ENCODE peak calls at places on chromosomes 1 and 21, in nine cellular contexts. W, Q, Y, Z, M, D, R, G and T are unnamed samples.

GRCh38 chr1:169933999-169934725 is 40.5 kb upstream of the SCYL3 start:
- DNase-seq in R (no peak), G (no peak), D (no peak), Q (no peak), M (no peak), W (no peak), Y (peak; percentile 43), Z (no peak), T (no peak)

GRCh38 chr21:38219049-38219628 is 37.7 kb upstream of the KCNJ15 start:
- DNase-seq in W (peak; percentile 79), Z (peak; percentile 71), Y (peak; percentile 74), R (peak; percentile 68), D (peak; percentile 87), M (peak; percentile 82), G (peak; percentile 21), Q (peak; percentile 84), T (peak; percentile 93)

GRCh38 chr1:46171351-46171750 is 3.5 kb upstream of the TSPAN1 start:
- DNase-seq in M (no peak), D (no peak), G (no peak), R (no peak), Y (no peak), Q (no peak), Z (no peak), W (no peak), T (no peak)

GRCh38 chr1:85569122-85569521 is 11.4 kb upstream of the CCN1 start:
- DNase-seq in R (no peak), G (no peak), D (no peak), Y (no peak), Q (no peak), Z (no peak), M (no peak), W (peak; percentile 90), T (no peak)

GRCh38 chr1:21175670-21176581 is 771 bp downstream of the EIF4G3 start:
- DNase-seq in W (no peak), Y (peak; percentile 42), Q (peak; percentile 69), Z (peak; percentile 70), G (no peak), M (peak; percentile 64), D (peak; percentile 78), R (no peak), T (no peak)

GRCh38 chr1:67058761-67059160 is 4.8 kb upstream of the SLC35D1 start:
- DNase-seq in W (peak; percentile 47), G (no peak), M (no peak), R (no peak), D (no peak), Y (no peak), Q (no peak), Z (no peak), T (no peak)

GRCh38 chr1:110606784-110607662 is 865 bp upstream of the KCNA2 start:
- DNase-seq in R (no peak), Z (no peak), Y (peak; percentile 11), M (no peak), G (no peak), W (no peak), D (peak; percentile 67), Q (no peak), T (no peak)

GRCh38 chr1:22291494-22291893 is 148.6 kb upstream of the WNT4 start:
- DNase-seq in Y (no peak), G (no peak), R (peak; percentile 9), Q (no peak), M (no peak), W (no peak), D (peak; percentile 4), Z (no peak), T (no peak)

GRCh38 chr1:235809949-235810348 is 56.8 kb downstream of the LYST start:
- DNase-seq in M (no peak), Z (no peak), W (peak; percentile 87), D (no peak), G (no peak), Y (no peak), Q (no peak), R (no peak), T (no peak)

GRCh38 chr1:94783342-94784264 is 36.6 kb upstream of the SLC44A3 start:
- DNase-seq in Q (peak; percentile 92), W (peak; percentile 94), D (peak; percentile 91), Y (peak; percentile 73), Z (no peak), M (peak; percentile 83), R (peak; percentile 86), G (no peak), T (peak; percentile 93)

GRCh38 chr1:240827786-240828185 is 215.8 kb upstream of the GREM2 start:
- DNase-seq in R (no peak), M (no peak), D (no peak), G (no peak), Y (no peak), W (no peak), Q (no peak), Z (no peak), T (no peak)

GRCh38 chr1:228340686-228341449 is 65.8 kb downstream of the TRIM11 start:
- DNase-seq in Q (peak; percentile 53), Z (peak; percentile 50), R (peak; percentile 37), Y (peak; percentile 9), D (peak; percentile 79), W (no peak), M (peak; percentile 42), G (no peak), T (no peak)

GRCh38 chr1:155931332-155932038 is 2.7 kb downstream of the KHDC4 start:
- DNase-seq in W (no peak), G (no peak), Q (no peak), D (no peak), M (peak; percentile 49), Z (no peak), Y (peak; percentile 63), R (no peak), T (no peak)

GRCh38 chr1:108815566-108815965 is 41.3 kb downstream of the AKNAD1 start:
- DNase-seq in G (no peak), D (no peak), Y (no peak), R (no peak), Z (no peak), Q (no peak), M (no peak), W (no peak), T (no peak)

GRCh38 chr1:154456631-154457030 is 45.4 kb upstream of the TDRD10 start:
- DNase-seq in Z (no peak), R (no peak), Q (no peak), D (no peak), G (no peak), Y (no peak), M (no peak), W (no peak), T (no peak)

GRCh38 chr1:154459044-154459443 is 43.0 kb upstream of the TDRD10 start:
- DNase-seq in M (peak; percentile 68), D (no peak), Z (no peak), R (no peak), G (no peak), Y (no peak), W (no peak), Q (no peak), T (no peak)

GRCh38 chr1:154463512-154463990 is 38.5 kb upstream of the TDRD10 start:
- DNase-seq in Q (peak; percentile 60), R (no peak), M (peak; percentile 68), Y (peak; percentile 30), D (no peak), Z (no peak), W (no peak), G (no peak), T (no peak)

GRCh38 chr1:154465621-154466020 is 36.4 kb upstream of the TDRD10 start:
- DNase-seq in Y (no peak), M (no peak), Z (no peak), Q (peak; percentile 54), W (no peak), D (no peak), G (no peak), R (no peak), T (no peak)

DNA sequence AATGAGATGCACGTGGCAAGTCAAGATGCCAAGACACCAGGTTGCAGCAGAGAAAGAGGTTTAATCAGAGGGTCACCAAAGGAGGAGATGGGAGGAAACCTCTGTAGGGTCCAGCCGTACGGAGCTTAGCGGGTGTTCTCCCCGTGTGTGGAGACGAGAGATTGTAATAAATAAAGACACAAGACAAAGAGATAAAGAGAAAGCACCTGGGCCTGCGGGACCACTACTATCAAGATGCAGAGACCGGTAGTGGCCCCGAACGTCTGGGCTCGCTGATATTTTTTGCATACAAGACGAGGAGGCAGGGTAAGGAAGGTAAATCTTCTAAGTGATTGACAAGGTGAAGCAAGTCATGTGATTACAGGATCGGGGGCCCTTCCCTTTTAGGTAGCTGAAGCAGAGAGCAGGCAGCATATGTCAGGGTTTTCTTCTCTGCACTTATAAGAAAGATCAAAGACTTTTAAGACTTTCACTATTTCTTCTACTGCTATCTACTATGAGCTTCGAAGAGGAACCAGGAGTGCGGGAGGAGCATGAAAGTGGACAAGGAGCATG is 41.2 kb upstream of the TDRD10 start:
- DNase-seq in G (no peak), R (no peak), Q (peak; percentile 33), D (no peak), W (no peak), M (no peak), Z (no peak), Y (no peak), T (no peak)
- H3K27me3 ChIP-seq in G (no peaks in the 10 kb centered on the region), R (no peaks in the 10 kb centered on the region), Q (no peaks in the 10 kb centered on the region), D (no peaks in the 10 kb centered on the region), W (no peaks in the 10 kb centered on the region), M (no peaks in the 10 kb centered on the region), Z (no peaks in the 10 kb centered on the region), Y (no peaks in the 10 kb centered on the region), T (no peaks in the 10 kb centered on the region)

GRCh38 chr1:179762241-179762640 is 19.1 kb downstream of the FAM163A start:
- DNase-seq in M (peak; percentile 30), W (no peak), G (no peak), Y (no peak), D (no peak), R (no peak), Q (no peak), Z (no peak), T (no peak)
- TF ChIP-seq POLR2A in M (no peak), W (no peak), G (no peak), Y (no peak), D (no peak), R (no peak), Q (no peak), Z (no peak), T (no peak)

GRCh38 chr1:38043036-38043747 is 3.4 kb downstream of the POU3F1 start:
- DNase-seq in Z (no peak), Y (no peak), G (no peak), D (no peak), Q (no peak), R (no peak), M (no peak), W (no peak), T (no peak)
- H3K27me3 ChIP-seq in Z (peaks cover 10% of the 10 kb centered on the region), Y (peaks cover 84% of the 10 kb centered on the region), G (no peaks in the 10 kb centered on the region), D (peaks cover 64% of the 10 kb centered on the region), Q (peaks cover 55% of the 10 kb centered on the region), R (peaks cover 38% of the 10 kb centered on the region), M (no peaks in the 10 kb centered on the region), W (peaks cover 72% of the 10 kb centered on the region), T (peaks cover 46% of the 10 kb centered on the region)

DNA sequence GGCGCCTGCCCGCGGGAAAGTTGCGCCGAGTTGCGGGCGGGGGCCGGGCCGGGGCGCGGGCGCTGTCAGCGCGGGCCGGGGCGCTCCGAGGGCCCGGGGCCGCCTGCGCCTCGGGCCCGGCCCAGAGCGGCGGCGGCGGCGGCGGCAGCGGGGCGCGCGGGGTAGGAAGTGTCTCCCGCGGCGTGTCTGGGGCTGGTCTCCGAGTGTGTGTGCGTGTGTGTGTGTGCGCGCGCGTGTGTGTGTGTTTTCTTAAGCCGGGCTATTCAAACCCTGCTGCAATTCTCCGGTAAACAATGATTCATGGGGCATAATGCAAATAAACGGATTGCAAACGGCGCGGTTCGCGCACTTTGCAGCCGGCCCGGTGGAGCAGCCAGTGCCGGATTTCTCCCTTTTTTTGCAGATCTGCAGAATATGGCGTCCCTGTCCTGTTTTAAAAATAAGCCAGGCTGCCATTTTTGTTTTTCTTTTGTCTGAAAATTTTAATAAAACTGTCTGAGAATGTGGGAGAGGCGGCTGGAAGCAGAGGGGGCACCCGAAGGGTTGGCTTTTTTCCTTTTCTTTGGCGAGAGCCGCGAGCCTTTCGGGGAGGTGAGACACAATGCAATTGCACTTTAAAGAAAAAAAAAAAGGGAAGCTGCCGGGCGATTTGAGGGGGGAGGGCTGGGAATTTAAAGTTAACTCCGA is 552 bp downstream of the ZNF362 start:
- DNase-seq in D (no peak), M (peak; percentile 72), Y (peak; percentile 76), G (peak; percentile 22), Z (peak; percentile 87), Q (no peak), W (peak; percentile 83), R (peak; percentile 69), T (no peak)
- TF ChIP-seq POLR2A in D (no peak), M (no peak), Y (peak; percentile 52), G (no peak), Z (peak; percentile 64), Q (no peak), W (no peak), R (peak; percentile 19), T (no peak)